ENCODE peak calls at places on chromosomes 2 and 18, in nine cellular contexts. B is GM10248; X is AML-193; V is SK-MEL-5; L is CD8-positive, alpha-beta T cell; S is astrocyte; J is anterior cingulate cortex; A is mesenteric fat pad; T is NCI-H524. F is an unnamed sample.

GRCh38 chr2:209322041-209322440 is 101.8 kb upstream of the MAP2 start:
- DNase-seq in J (no peak), X (no peak), B (no peak), T (no peak), V (no peak), S (no peak), L (no peak), A (no peak), F (no peak)

GRCh38 chr18:48910972-48911545 is 39.7 kb downstream of the SMAD7 start:
- DNase-seq in X (no peak), V (no peak), T (no peak), B (no peak), S (no peak), A (peak), L (no peak), J (no peak), F (no peak)

GRCh38 chr2:39991298-39991697 is 212.2 kb upstream of the THUMPD2 start:
- DNase-seq in B (no peak), S (peak), A (no peak), L (no peak), X (no peak), V (no peak), T (no peak), J (no peak), F (no peak)

GRCh38 chr2:18062892-18063291 is 184.4 kb downstream of the KCNS3 start:
- DNase-seq in A (no peak), L (no peak), T (no peak), V (no peak), J (no peak), X (no peak), B (no peak), S (peak), F (no peak)

GRCh38 chr2:11270891-11271290 is 73.5 kb downstream of the ROCK2 start:
- DNase-seq in V (peak), T (no peak), B (no peak), S (peak), L (no peak), X (no peak), A (no peak), J (no peak), F (no peak)

GRCh38 chr18:76982038-76982437 is 150.5 kb downstream of the MBP start:
- DNase-seq in L (no peak), J (no peak), X (no peak), T (no peak), B (no peak), V (no peak), A (no peak), S (no peak), F (no peak)

GRCh38 chr2:137677466-137677865 is 286.8 kb upstream of the HNMT start:
- DNase-seq in S (no peak), T (no peak), A (no peak), L (no peak), V (no peak), X (no peak), B (no peak), J (no peak), F (no peak)

GRCh38 chr18:37483221-37483971 is 82.2 kb downstream of the CELF4 start:
- DNase-seq in X (no peak), L (no peak), V (no peak), J (no peak), S (peak), T (peak), A (no peak), B (no peak), F (no peak)